ENCODE peak calls at places on chromosomes 5 and 9, in six cellular contexts. One of them, this sample, is unnamed.

GRCh38 chr9:28951945-28952344 is 1378.7 kb upstream of the C9orf72 start:
- DNase-seq in upper lobe of right lung: no peak
- DNase-seq in cardiac fibroblast: peak
- DNase-seq in AG04450: no peak
- DNase-seq in choroid plexus epithelial cell: peak
- DNase-seq in Peyer's patch: no peak
- DNase-seq in this sample: peak

GRCh38 chr9:98207606-98208005 is 15.2 kb upstream of the CORO2A start:
- DNase-seq in Peyer's patch: no peak
- DNase-seq in AG04450: no peak
- DNase-seq in choroid plexus epithelial cell: peak
- DNase-seq in upper lobe of right lung: no peak
- DNase-seq in cardiac fibroblast: no peak
- DNase-seq in this sample: no peak

GRCh38 chr9:134415026-134415425 is 88.8 kb downstream of the RXRA start:
- DNase-seq in upper lobe of right lung: no peak
- DNase-seq in Peyer's patch: no peak
- DNase-seq in AG04450: no peak
- DNase-seq in choroid plexus epithelial cell: no peak
- DNase-seq in cardiac fibroblast: no peak
- DNase-seq in this sample: no peak

GRCh38 chr9:9102295-9102694 is 1302.7 kb upstream of the DMAC1 start:
- DNase-seq in cardiac fibroblast: no peak
- DNase-seq in upper lobe of right lung: no peak
- DNase-seq in AG04450: no peak
- DNase-seq in Peyer's patch: no peak
- DNase-seq in choroid plexus epithelial cell: no peak
- DNase-seq in this sample: no peak

GRCh38 chr9:115237383-115238087 is 119.6 kb upstream of the TNC start:
- DNase-seq in cardiac fibroblast: peak
- DNase-seq in AG04450: no peak
- DNase-seq in choroid plexus epithelial cell: peak
- DNase-seq in upper lobe of right lung: no peak
- DNase-seq in Peyer's patch: no peak
- DNase-seq in this sample: no peak

GRCh38 chr5:138252944-138253343 is 21.5 kb downstream of the GFRA3 start:
- DNase-seq in Peyer's patch: no peak
- DNase-seq in upper lobe of right lung: no peak
- DNase-seq in cardiac fibroblast: no peak
- DNase-seq in choroid plexus epithelial cell: no peak
- DNase-seq in AG04450: no peak
- DNase-seq in this sample: no peak

GRCh38 chr5:35436441-35437057 is 181.1 kb upstream of the SPEF2 start:
- DNase-seq in upper lobe of right lung: no peak
- DNase-seq in AG04450: no peak
- DNase-seq in choroid plexus epithelial cell: peak
- DNase-seq in cardiac fibroblast: peak
- DNase-seq in Peyer's patch: no peak
- DNase-seq in this sample: peak

GRCh38 chr5:1543398-1544293 is 19.9 kb upstream of the LPCAT1 start:
- DNase-seq in choroid plexus epithelial cell: no peak
- DNase-seq in cardiac fibroblast: peak
- DNase-seq in upper lobe of right lung: peak
- DNase-seq in AG04450: no peak
- DNase-seq in Peyer's patch: peak
- DNase-seq in this sample: no peak

GRCh38 chr9:79694676-79695400 is 123.1 kb downstream of the TLE4 start:
- DNase-seq in upper lobe of right lung: no peak
- DNase-seq in AG04450: peak
- DNase-seq in Peyer's patch: no peak
- DNase-seq in cardiac fibroblast: peak
- DNase-seq in choroid plexus epithelial cell: peak
- DNase-seq in this sample: peak

GRCh38 chr5:156584856-156585255 is 257.9 kb downstream of the SGCD start:
- DNase-seq in cardiac fibroblast: no peak
- DNase-seq in choroid plexus epithelial cell: no peak
- DNase-seq in upper lobe of right lung: no peak
- DNase-seq in AG04450: no peak
- DNase-seq in Peyer's patch: no peak
- DNase-seq in this sample: no peak

GRCh38 chr5:8184455-8185063 is 315.6 kb downstream of the MTRR start:
- DNase-seq in choroid plexus epithelial cell: peak
- DNase-seq in AG04450: peak
- DNase-seq in upper lobe of right lung: peak
- DNase-seq in cardiac fibroblast: peak
- DNase-seq in Peyer's patch: no peak
- DNase-seq in this sample: peak

GRCh38 chr5:67799732-67800234 is 415.8 kb upstream of the PIK3R1 start:
- DNase-seq in upper lobe of right lung: no peak
- DNase-seq in cardiac fibroblast: peak
- DNase-seq in AG04450: no peak
- DNase-seq in choroid plexus epithelial cell: peak
- DNase-seq in Peyer's patch: no peak
- DNase-seq in this sample: no peak

GRCh38 chr9:93612052-93612795 is 35.8 kb downstream of the PHF2 start:
- DNase-seq in upper lobe of right lung: no peak
- DNase-seq in cardiac fibroblast: no peak
- DNase-seq in Peyer's patch: no peak
- DNase-seq in AG04450: no peak
- DNase-seq in choroid plexus epithelial cell: no peak
- DNase-seq in this sample: no peak

GRCh38 chr9:134165357-134166315 is 1.3 kb upstream of the RNU6ATAC start:
- DNase-seq in choroid plexus epithelial cell: peak
- DNase-seq in upper lobe of right lung: peak
- DNase-seq in cardiac fibroblast: peak
- DNase-seq in AG04450: no peak
- DNase-seq in Peyer's patch: no peak
- DNase-seq in this sample: peak

GRCh38 chr9:124615100-124615742 is 108.0 kb upstream of the NR5A1 start:
- DNase-seq in AG04450: no peak
- DNase-seq in choroid plexus epithelial cell: no peak
- DNase-seq in cardiac fibroblast: no peak
- DNase-seq in upper lobe of right lung: no peak
- DNase-seq in Peyer's patch: no peak
- DNase-seq in this sample: no peak

GRCh38 chr5:68270576-68270975 is 55.0 kb downstream of the PIK3R1 start:
- DNase-seq in upper lobe of right lung: no peak
- DNase-seq in AG04450: no peak
- DNase-seq in cardiac fibroblast: no peak
- DNase-seq in Peyer's patch: no peak
- DNase-seq in choroid plexus epithelial cell: no peak
- DNase-seq in this sample: no peak

GRCh38 chr5:77101298-77101697 is 14.2 kb upstream of the ZBED3 start:
- DNase-seq in choroid plexus epithelial cell: peak
- DNase-seq in cardiac fibroblast: peak
- DNase-seq in Peyer's patch: no peak
- DNase-seq in AG04450: peak
- DNase-seq in upper lobe of right lung: no peak
- DNase-seq in this sample: peak

GRCh38 chr5:61626639-61627282 is 294.7 kb downstream of the ZSWIM6 start:
- DNase-seq in Peyer's patch: no peak
- DNase-seq in cardiac fibroblast: no peak
- DNase-seq in choroid plexus epithelial cell: no peak
- DNase-seq in upper lobe of right lung: no peak
- DNase-seq in AG04450: no peak
- DNase-seq in this sample: no peak

GRCh38 chr9:99511723-99512122 is 289.6 kb downstream of the SEC61B start:
- DNase-seq in Peyer's patch: no peak
- DNase-seq in choroid plexus epithelial cell: no peak
- DNase-seq in AG04450: no peak
- DNase-seq in upper lobe of right lung: no peak
- DNase-seq in cardiac fibroblast: peak
- DNase-seq in this sample: no peak

GRCh38 chr5:63145167-63145566 is 566.5 kb downstream of the LRRC70 start:
- DNase-seq in cardiac fibroblast: peak
- DNase-seq in AG04450: no peak
- DNase-seq in choroid plexus epithelial cell: no peak
- DNase-seq in Peyer's patch: no peak
- DNase-seq in upper lobe of right lung: no peak
- DNase-seq in this sample: no peak

GRCh38 chr5:81397169-81397568 is 3.2 kb upstream of the ACOT12 start:
- DNase-seq in AG04450: no peak
- DNase-seq in upper lobe of right lung: no peak
- DNase-seq in cardiac fibroblast: peak
- DNase-seq in choroid plexus epithelial cell: peak
- DNase-seq in Peyer's patch: no peak
- DNase-seq in this sample: no peak

GRCh38 chr9:72131206-72131605 is 18.0 kb upstream of the GDA start:
- DNase-seq in upper lobe of right lung: no peak
- DNase-seq in AG04450: no peak
- DNase-seq in choroid plexus epithelial cell: no peak
- DNase-seq in Peyer's patch: no peak
- DNase-seq in cardiac fibroblast: no peak
- DNase-seq in this sample: no peak

GRCh38 chr9:91073049-91073810 is 271.6 kb downstream of the SYK start:
- DNase-seq in Peyer's patch: peak
- DNase-seq in choroid plexus epithelial cell: no peak
- DNase-seq in upper lobe of right lung: no peak
- DNase-seq in cardiac fibroblast: no peak
- DNase-seq in AG04450: no peak
- DNase-seq in this sample: peak

GRCh38 chr9:5554254-5554653 is 43.9 kb downstream of the PDCD1LG2 start:
- DNase-seq in AG04450: no peak
- DNase-seq in upper lobe of right lung: no peak
- DNase-seq in cardiac fibroblast: peak
- DNase-seq in choroid plexus epithelial cell: no peak
- DNase-seq in Peyer's patch: no peak
- DNase-seq in this sample: no peak

GRCh38 chr9:37575921-37576721 is at the start of gene FBXO10:
- DNase-seq in Peyer's patch: peak
- DNase-seq in AG04450: no peak
- DNase-seq in upper lobe of right lung: peak
- DNase-seq in choroid plexus epithelial cell: peak
- DNase-seq in cardiac fibroblast: peak
- DNase-seq in this sample: peak

GRCh38 chr5:150208187-150209015 is 18.5 kb downstream of the SLC6A7 start:
- DNase-seq in upper lobe of right lung: no peak
- DNase-seq in Peyer's patch: no peak
- DNase-seq in choroid plexus epithelial cell: no peak
- DNase-seq in cardiac fibroblast: peak
- DNase-seq in AG04450: no peak
- DNase-seq in this sample: peak
- H3K4me3 ChIP-seq in upper lobe of right lung: no peak
- H3K4me3 ChIP-seq in Peyer's patch: peak
- H3K4me3 ChIP-seq in choroid plexus epithelial cell: no peak
- H3K4me3 ChIP-seq in cardiac fibroblast: no peak
- H3K4me3 ChIP-seq in AG04450: no peak
- H3K4me3 ChIP-seq in this sample: no peak

DNA sequence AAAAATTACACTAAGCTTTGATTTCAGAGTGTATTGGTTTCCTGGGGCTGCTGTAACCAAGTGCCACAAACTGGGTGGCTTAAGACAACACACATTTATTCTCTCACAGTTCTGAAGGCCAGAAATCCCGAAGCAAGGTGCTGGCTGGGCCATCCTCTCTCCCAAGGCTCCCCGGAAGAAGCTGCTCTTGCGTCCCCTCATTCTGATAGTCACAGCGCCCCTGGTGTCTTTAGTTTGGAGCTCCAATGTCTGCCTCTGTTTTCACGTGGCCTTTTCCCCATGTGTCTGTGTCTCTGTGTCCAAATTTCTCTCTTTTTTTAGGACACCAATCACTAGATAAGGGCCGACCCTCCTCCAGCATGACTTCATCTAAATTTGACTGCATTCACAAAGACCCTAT is 56.7 kb downstream of the ROPN1L start:
- DNase-seq in Peyer's patch: no peak
- DNase-seq in AG04450: no peak
- DNase-seq in upper lobe of right lung: no peak
- DNase-seq in choroid plexus epithelial cell: no peak
- DNase-seq in cardiac fibroblast: no peak
- DNase-seq in this sample: no peak
- TF ChIP-seq CTCF in Peyer's patch: no peak
- TF ChIP-seq CTCF in AG04450: no peak
- TF ChIP-seq CTCF in upper lobe of right lung: no peak
- TF ChIP-seq CTCF in choroid plexus epithelial cell: peak
- TF ChIP-seq CTCF in cardiac fibroblast: no peak
- TF ChIP-seq CTCF in this sample: no peak

GRCh38 chr5:176660530-176660859 is 13.2 kb downstream of the TSPAN17 start:
- DNase-seq in choroid plexus epithelial cell: no peak
- DNase-seq in cardiac fibroblast: no peak
- DNase-seq in upper lobe of right lung: no peak
- DNase-seq in Peyer's patch: no peak
- DNase-seq in AG04450: no peak
- DNase-seq in this sample: no peak

GRCh38 chr5:176659440-176659839 is 12.2 kb downstream of the TSPAN17 start:
- DNase-seq in upper lobe of right lung: no peak
- DNase-seq in choroid plexus epithelial cell: no peak
- DNase-seq in cardiac fibroblast: no peak
- DNase-seq in AG04450: no peak
- DNase-seq in Peyer's patch: no peak
- DNase-seq in this sample: no peak

GRCh38 chr5:176658007-176658599 is 10.8 kb downstream of the TSPAN17 start:
- DNase-seq in cardiac fibroblast: peak
- DNase-seq in AG04450: peak
- DNase-seq in Peyer's patch: peak
- DNase-seq in upper lobe of right lung: peak
- DNase-seq in choroid plexus epithelial cell: peak
- DNase-seq in this sample: peak

GRCh38 chr5:176659860-176660461 is 12.7 kb downstream of the TSPAN17 start:
- DNase-seq in upper lobe of right lung: no peak
- DNase-seq in Peyer's patch: no peak
- DNase-seq in AG04450: no peak
- DNase-seq in cardiac fibroblast: no peak
- DNase-seq in choroid plexus epithelial cell: no peak
- DNase-seq in this sample: no peak

DNA sequence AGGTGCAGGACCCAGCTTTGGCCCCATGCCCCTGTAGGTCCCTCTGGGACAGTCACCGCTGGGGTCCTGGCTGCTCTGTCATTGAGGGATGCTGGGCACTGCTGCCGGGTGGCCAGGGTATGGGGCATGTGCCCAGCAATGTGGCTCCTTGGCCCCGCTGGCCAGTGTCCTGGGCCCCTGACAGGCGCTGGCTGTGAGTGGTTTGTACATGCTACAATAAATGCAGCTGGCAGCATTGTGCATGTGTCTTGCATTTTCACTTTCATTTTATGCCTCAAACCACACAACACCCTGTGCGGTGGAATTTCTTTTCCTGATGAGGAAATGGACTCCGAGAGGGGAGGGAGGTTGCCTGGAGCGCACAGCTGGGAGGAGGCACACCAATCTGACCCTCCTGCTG is 11.5 kb downstream of the TSPAN17 start:
- DNase-seq in AG04450: no peak
- DNase-seq in Peyer's patch: no peak
- DNase-seq in upper lobe of right lung: no peak
- DNase-seq in choroid plexus epithelial cell: peak
- DNase-seq in cardiac fibroblast: no peak
- DNase-seq in this sample: no peak
- H3K4me3 ChIP-seq in AG04450: no peak
- H3K4me3 ChIP-seq in Peyer's patch: peak
- H3K4me3 ChIP-seq in upper lobe of right lung: peak
- H3K4me3 ChIP-seq in choroid plexus epithelial cell: no peak
- H3K4me3 ChIP-seq in cardiac fibroblast: no peak
- H3K4me3 ChIP-seq in this sample: no peak

DNA sequence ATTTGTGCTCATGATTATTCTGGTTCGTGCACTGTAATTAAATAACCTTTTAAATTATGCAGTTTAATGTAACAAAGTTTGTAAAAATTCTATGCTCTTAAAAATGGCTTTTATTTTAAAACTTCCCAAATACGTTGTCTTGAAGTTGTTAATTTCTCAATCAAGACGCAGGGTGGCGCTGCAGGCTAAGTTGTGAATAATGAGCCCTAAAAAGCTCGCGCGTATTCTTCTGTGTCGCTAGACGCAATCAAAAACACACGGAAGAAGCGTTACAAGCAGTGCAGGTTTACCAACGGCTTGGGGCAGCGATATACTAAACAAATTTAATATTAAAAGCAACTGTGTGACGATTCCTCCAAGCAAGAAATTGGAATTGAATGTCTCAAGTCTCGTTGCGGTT is at the start of gene PCDHB4:
- DNase-seq in cardiac fibroblast: peak
- DNase-seq in AG04450: no peak
- DNase-seq in Peyer's patch: no peak
- DNase-seq in upper lobe of right lung: peak
- DNase-seq in choroid plexus epithelial cell: no peak
- DNase-seq in this sample: no peak
- TF ChIP-seq CTCF in cardiac fibroblast: peak
- TF ChIP-seq CTCF in AG04450: no peak
- TF ChIP-seq CTCF in Peyer's patch: no peak
- TF ChIP-seq CTCF in upper lobe of right lung: peak
- TF ChIP-seq CTCF in choroid plexus epithelial cell: no peak
- TF ChIP-seq CTCF in this sample: peak